ENCODE peak calls at places on chromosomes 1 and 21, in nine cellular contexts. E is activated T-helper 1 cell treated with anti-CD3 and anti-CD28 coated beads, Interleukin-2, amount 50 U/mL, for 16 hours; O is left ventricle myocardium inferior; V is naive thymus-derived CD4-positive, alpha-beta T cell; R is activated gamma-delta T cell; Z is ELF-1; D is iris pigment epithelial cell; Y is HFF-Myc; G is C1 segment of cervical spinal cord. F is an unnamed sample.

GRCh38 chr1:219143735-219144134 is 29.9 kb upstream of the LYPLAL1 start:
- DNase-seq in E (no peak), D (no peak), G (no peak), Y (no peak), Z (no peak), O (no peak), V (no peak), R (no peak), F (no peak)

GRCh38 chr1:224922404-224923164 is 6.9 kb upstream of the DNAH14 start:
- DNase-seq in E (no peak), Y (no peak), G (no peak), D (peak; percentile 25), R (no peak), V (no peak), O (no peak), Z (peak; percentile 60), F (peak; percentile 73)

GRCh38 chr1:183126000-183126366 is 60.1 kb upstream of the LAMC2 start:
- DNase-seq in R (no peak), Y (no peak), D (peak; percentile 31), Z (no peak), E (no peak), O (no peak), G (no peak), V (no peak), F (no peak)

GRCh38 chr1:32701951-32702598 is 495 bp downstream of the SYNC start:
- DNase-seq in V (no peak), G (no peak), R (no peak), Y (no peak), Z (peak; percentile 16), D (peak; percentile 29), O (peak; percentile 37), E (no peak), F (no peak)

GRCh38 chr1:111563619-111564018 is 56.0 kb upstream of the RAP1A start:
- DNase-seq in O (no peak), V (no peak), Z (no peak), E (no peak), R (no peak), Y (no peak), G (no peak), D (peak; percentile 85), F (no peak)

GRCh38 chr1:233627823-233628222 is 13.9 kb downstream of the KCNK1 start:
- DNase-seq in Z (no peak), Y (no peak), D (no peak), G (no peak), O (no peak), R (no peak), V (no peak), E (no peak), F (no peak)

GRCh38 chr1:64745986-64746940 is 1.4 kb downstream of the RAVER2 start:
- DNase-seq in D (no peak), Y (no peak), Z (no peak), G (no peak), E (no peak), O (peak; percentile 20), R (no peak), V (no peak), F (no peak)

GRCh38 chr1:198833706-198834497 is 195.1 kb downstream of the PTPRC start:
- DNase-seq in Z (no peak), V (no peak), G (no peak), O (no peak), E (no peak), R (no peak), Y (no peak), D (no peak), F (no peak)

GRCh38 chr1:21779613-21780521 is 3.1 kb downstream of the USP48 start:
- DNase-seq in D (no peak), E (no peak), G (no peak), Z (no peak), V (no peak), Y (no peak), R (no peak), O (no peak), F (no peak)

GRCh38 chr1:161816201-161816600 is 50.1 kb downstream of the ATF6 start:
- DNase-seq in D (peak; percentile 88), Z (no peak), R (no peak), V (no peak), G (no peak), Y (no peak), E (no peak), O (no peak), F (no peak)

GRCh38 chr1:51907079-51907702 is 28.7 kb upstream of the NRDC start:
- DNase-seq in Z (no peak), E (no peak), Y (no peak), V (no peak), R (no peak), O (no peak), G (no peak), D (no peak), F (no peak)

GRCh38 chr1:214422137-214422671 is 129.2 kb downstream of the PTPN14 start:
- DNase-seq in V (no peak), E (no peak), O (no peak), Z (no peak), R (no peak), D (peak; percentile 91), Y (no peak), G (no peak), F (no peak)

GRCh38 chr1:92762355-92762754 is 22.6 kb downstream of the EVI5 start:
- DNase-seq in V (no peak), Z (no peak), Y (no peak), R (no peak), G (no peak), D (no peak), O (no peak), E (no peak), F (no peak)

GRCh38 chr1:83520797-83521196 is 478.1 kb downstream of the TTLL7 start:
- DNase-seq in D (no peak), O (no peak), Y (no peak), E (no peak), Z (no peak), R (no peak), V (no peak), G (no peak), F (no peak)

GRCh38 chr1:115557715-115558114 is 84.1 kb upstream of the VANGL1 start:
- DNase-seq in E (no peak), Y (no peak), V (no peak), G (no peak), O (no peak), D (no peak), R (no peak), Z (no peak), F (peak; percentile 25)

GRCh38 chr1:22628698-22629444 is 7.6 kb upstream of the C1QA start:
- DNase-seq in O (no peak), E (no peak), R (no peak), Y (no peak), D (no peak), V (no peak), Z (peak; percentile 70), G (no peak), F (no peak)

GRCh38 chr1:56132520-56132919 is 446.8 kb downstream of the PLPP3 start:
- DNase-seq in Z (no peak), R (no peak), O (no peak), Y (no peak), V (no peak), E (no peak), G (no peak), D (no peak), F (no peak)

GRCh38 chr1:26280333-26281042 is 602 bp downstream of the SH3BGRL3 start:
- DNase-seq in R (no peak), V (no peak), G (no peak), O (no peak), Z (no peak), D (peak; percentile 45), E (no peak), Y (no peak), F (no peak)

GRCh38 chr1:94873520-94874351 is 53.2 kb downstream of the CNN3 start:
- DNase-seq in O (no peak), Z (no peak), R (no peak), G (peak; percentile 71), D (no peak), E (no peak), V (no peak), Y (no peak), F (no peak)

GRCh38 chr1:179731643-179732042 is 11.4 kb upstream of the FAM163A start:
- DNase-seq in Y (no peak), R (no peak), Z (no peak), O (no peak), D (no peak), V (no peak), G (no peak), E (no peak), F (no peak)

GRCh38 chr1:210364479-210364878 is 35.8 kb downstream of the HHAT start:
- DNase-seq in V (no peak), D (no peak), Y (no peak), E (no peak), O (peak; percentile 46), G (peak; percentile 37), Z (peak; percentile 21), R (no peak), F (no peak)

GRCh38 chr1:167713330-167714081 is 8.3 kb upstream of the MPZL1 start:
- DNase-seq in V (no peak), Z (peak; percentile 66), D (peak; percentile 55), E (no peak), Y (no peak), O (no peak), R (no peak), G (no peak), F (peak; percentile 61)

GRCh38 chr1:1361982-1362423 is 3.6 kb upstream of the MXRA8 start:
- DNase-seq in D (peak; percentile 88), E (no peak), O (peak; percentile 63), Y (no peak), G (no peak), R (no peak), V (no peak), Z (peak; percentile 82), F (peak; percentile 80)

GRCh38 chr1:12475158-12475934 is 142.7 kb downstream of the DHRS3 start:
- DNase-seq in Y (no peak), V (no peak), E (no peak), O (no peak), D (peak; percentile 79), R (no peak), Z (no peak), G (peak; percentile 14), F (no peak)

GRCh38 chr1:162389021-162389818 is 7.7 kb downstream of the C1orf226 start:
- DNase-seq in E (no peak), G (no peak), V (no peak), Y (peak; percentile 65), R (no peak), O (no peak), D (peak; percentile 56), Z (peak; percentile 31), F (peak; percentile 30)

GRCh38 chr21:31289702-31290101 is 54.4 kb downstream of the TIAM1 start:
- DNase-seq in V (no peak), G (no peak), E (no peak), Z (no peak), Y (no peak), R (no peak), O (no peak), D (no peak), F (no peak)

GRCh38 chr1:91774520-91775203 is 111.3 kb downstream of the TGFBR3 start:
- DNase-seq in G (no peak), R (no peak), V (no peak), E (no peak), Y (no peak), O (no peak), Z (no peak), D (peak; percentile 86), F (no peak)

GRCh38 chr1:31054349-31054748 is 11.2 kb downstream of the PUM1 start:
- DNase-seq in D (peak; percentile 33), R (no peak), Z (no peak), O (no peak), V (no peak), G (no peak), Y (no peak), E (no peak), F (no peak)

GRCh38 chr1:184854456-184855180 is 100.0 kb upstream of the EDEM3 start:
- DNase-seq in Z (no peak), R (no peak), Y (peak; percentile 58), O (no peak), E (no peak), V (no peak), G (no peak), D (peak; percentile 66), F (no peak)

GRCh38 chr1:21865943-21866628 is 54.0 kb downstream of the LDLRAD2 start:
- DNase-seq in R (no peak), O (no peak), V (no peak), Z (peak; percentile 82), Y (no peak), G (no peak), E (no peak), D (no peak), F (peak; percentile 95)

GRCh38 chr21:44800103-44800502 is 1.5 kb downstream of the UBE2G2 start:
- DNase-seq in E (no peak), R (no peak), Z (no peak), G (no peak), D (no peak), Y (no peak), O (no peak), V (no peak), F (peak; percentile 66)